ENCODE peak calls at places on chromosomes 11 and 22, in four cellular contexts. One of them, this sample, is unnamed. For H3K4me1 and H3K36me3, the result is how much of the 10 kb centered on the place peaks cover.

GRCh38 chr11:108319541-108320145 is 96.8 kb downstream of the ATM start:
- DNase-seq in CD4-positive, CD25-positive, alpha-beta regulatory T cell: no peak
- DNase-seq in left ventricle myocardium inferior: no peak
- DNase-seq in CD8-positive, alpha-beta T cell: no peak
- DNase-seq in this sample: no peak

GRCh38 chr11:131408011-131408640 is 37.7 kb downstream of the NTM start:
- DNase-seq in CD4-positive, CD25-positive, alpha-beta regulatory T cell: no peak
- DNase-seq in left ventricle myocardium inferior: peak
- DNase-seq in CD8-positive, alpha-beta T cell: no peak
- DNase-seq in this sample: no peak

GRCh38 chr11:59102259-59102765 is 4.7 kb upstream of the FAM111B start:
- DNase-seq in CD4-positive, CD25-positive, alpha-beta regulatory T cell: peak
- DNase-seq in left ventricle myocardium inferior: peak
- DNase-seq in CD8-positive, alpha-beta T cell: peak
- DNase-seq in this sample: peak

GRCh38 chr11:31050061-31050790 is 319.3 kb downstream of the DCDC1 start:
- DNase-seq in CD4-positive, CD25-positive, alpha-beta regulatory T cell: no peak
- DNase-seq in left ventricle myocardium inferior: no peak
- DNase-seq in CD8-positive, alpha-beta T cell: no peak
- DNase-seq in this sample: no peak

GRCh38 chr11:73271936-73272679 is at the start of gene P2RY6:
- DNase-seq in CD4-positive, CD25-positive, alpha-beta regulatory T cell: no peak
- DNase-seq in left ventricle myocardium inferior: no peak
- DNase-seq in CD8-positive, alpha-beta T cell: no peak
- DNase-seq in this sample: no peak

GRCh38 chr11:22342599-22343138 is 4.5 kb downstream of the SLC17A6 start:
- DNase-seq in CD4-positive, CD25-positive, alpha-beta regulatory T cell: no peak
- DNase-seq in left ventricle myocardium inferior: no peak
- DNase-seq in CD8-positive, alpha-beta T cell: no peak
- DNase-seq in this sample: no peak

GRCh38 chr11:33191456-33191855 is 30.2 kb upstream of the CSTF3 start:
- DNase-seq in CD4-positive, CD25-positive, alpha-beta regulatory T cell: no peak
- DNase-seq in left ventricle myocardium inferior: no peak
- DNase-seq in CD8-positive, alpha-beta T cell: no peak
- DNase-seq in this sample: no peak

GRCh38 chr11:82899191-82899820 is 924 bp downstream of the PRCP start:
- DNase-seq in CD4-positive, CD25-positive, alpha-beta regulatory T cell: no peak
- DNase-seq in left ventricle myocardium inferior: no peak
- DNase-seq in CD8-positive, alpha-beta T cell: no peak
- DNase-seq in this sample: no peak

GRCh38 chr22:19052941-19053551 is 69.2 kb downstream of the DGCR2 start:
- DNase-seq in CD4-positive, CD25-positive, alpha-beta regulatory T cell: no peak
- DNase-seq in left ventricle myocardium inferior: no peak
- DNase-seq in CD8-positive, alpha-beta T cell: no peak
- DNase-seq in this sample: no peak

GRCh38 chr11:44290206-44290605 is 19.7 kb downstream of the ALX4 start:
- DNase-seq in CD4-positive, CD25-positive, alpha-beta regulatory T cell: no peak
- DNase-seq in left ventricle myocardium inferior: no peak
- DNase-seq in CD8-positive, alpha-beta T cell: no peak
- DNase-seq in this sample: no peak

GRCh38 chr11:43574949-43575915 is 105.3 kb upstream of the HSD17B12 start:
- DNase-seq in CD4-positive, CD25-positive, alpha-beta regulatory T cell: no peak
- DNase-seq in left ventricle myocardium inferior: peak
- DNase-seq in CD8-positive, alpha-beta T cell: no peak
- DNase-seq in this sample: no peak

GRCh38 chr11:76686261-76687079 is 15.9 kb upstream of the LRRC32 start:
- DNase-seq in CD4-positive, CD25-positive, alpha-beta regulatory T cell: no peak
- DNase-seq in left ventricle myocardium inferior: no peak
- DNase-seq in CD8-positive, alpha-beta T cell: no peak
- DNase-seq in this sample: no peak

GRCh38 chr11:16402654-16403447 is 46.5 kb upstream of the SOX6 start:
- DNase-seq in CD4-positive, CD25-positive, alpha-beta regulatory T cell: no peak
- DNase-seq in left ventricle myocardium inferior: no peak
- DNase-seq in CD8-positive, alpha-beta T cell: no peak
- DNase-seq in this sample: peak

GRCh38 chr11:12917830-12918229 is 91.3 kb upstream of the RASSF10 start:
- DNase-seq in CD4-positive, CD25-positive, alpha-beta regulatory T cell: no peak
- DNase-seq in left ventricle myocardium inferior: no peak
- DNase-seq in CD8-positive, alpha-beta T cell: no peak
- DNase-seq in this sample: no peak

GRCh38 chr11:108538022-108538424 is 39.8 kb upstream of the POGLUT3 start:
- DNase-seq in CD4-positive, CD25-positive, alpha-beta regulatory T cell: no peak
- DNase-seq in left ventricle myocardium inferior: no peak
- DNase-seq in CD8-positive, alpha-beta T cell: peak
- DNase-seq in this sample: no peak

GRCh38 chr22:50523458-50523805 is 2.0 kb downstream of the SCO2 start:
- DNase-seq in CD4-positive, CD25-positive, alpha-beta regulatory T cell: no peak
- DNase-seq in left ventricle myocardium inferior: no peak
- DNase-seq in CD8-positive, alpha-beta T cell: no peak
- DNase-seq in this sample: no peak

GRCh38 chr11:101916422-101916821 is at the start of gene ANGPTL5:
- DNase-seq in CD4-positive, CD25-positive, alpha-beta regulatory T cell: no peak
- DNase-seq in left ventricle myocardium inferior: no peak
- DNase-seq in CD8-positive, alpha-beta T cell: no peak
- DNase-seq in this sample: no peak

GRCh38 chr11:28777126-28777525 is 668.9 kb downstream of the METTL15 start:
- DNase-seq in CD4-positive, CD25-positive, alpha-beta regulatory T cell: no peak
- DNase-seq in left ventricle myocardium inferior: no peak
- DNase-seq in CD8-positive, alpha-beta T cell: no peak
- DNase-seq in this sample: no peak

GRCh38 chr22:22916215-22916951 is 28.8 kb downstream of the IGLL5 start:
- DNase-seq in CD4-positive, CD25-positive, alpha-beta regulatory T cell: no peak
- DNase-seq in left ventricle myocardium inferior: no peak
- DNase-seq in CD8-positive, alpha-beta T cell: no peak
- DNase-seq in this sample: no peak

GRCh38 chr11:107780136-107780535 is 68.3 kb upstream of the SLN start:
- DNase-seq in CD4-positive, CD25-positive, alpha-beta regulatory T cell: no peak
- DNase-seq in left ventricle myocardium inferior: no peak
- DNase-seq in CD8-positive, alpha-beta T cell: no peak
- DNase-seq in this sample: no peak

GRCh38 chr11:65417221-65417701 is 5.3 kb upstream of the NEAT1 start:
- DNase-seq in CD4-positive, CD25-positive, alpha-beta regulatory T cell: no peak
- DNase-seq in left ventricle myocardium inferior: peak
- DNase-seq in CD8-positive, alpha-beta T cell: no peak
- DNase-seq in this sample: no peak

GRCh38 chr22:22407061-22407460 is 101.5 kb downstream of the ZNF280B start:
- DNase-seq in CD4-positive, CD25-positive, alpha-beta regulatory T cell: no peak
- DNase-seq in left ventricle myocardium inferior: no peak
- DNase-seq in CD8-positive, alpha-beta T cell: no peak
- DNase-seq in this sample: no peak

GRCh38 chr22:39530692-39531331 is 1.7 kb downstream of the RPS19BP1 start:
- DNase-seq in CD4-positive, CD25-positive, alpha-beta regulatory T cell: no peak
- DNase-seq in left ventricle myocardium inferior: no peak
- DNase-seq in CD8-positive, alpha-beta T cell: no peak
- DNase-seq in this sample: no peak
- H3K4me1 ChIP-seq in CD4-positive, CD25-positive, alpha-beta regulatory T cell: half or more
- H3K4me1 ChIP-seq in left ventricle myocardium inferior: half or more
- H3K4me1 ChIP-seq in CD8-positive, alpha-beta T cell: half or more
- H3K4me1 ChIP-seq in this sample: under half

GRCh38 chr22:31090217-31091085 is 9.3 kb downstream of the SMTN start:
- DNase-seq in CD4-positive, CD25-positive, alpha-beta regulatory T cell: no peak
- DNase-seq in left ventricle myocardium inferior: no peak
- DNase-seq in CD8-positive, alpha-beta T cell: no peak
- DNase-seq in this sample: no peak
- H3K36me3 ChIP-seq in CD4-positive, CD25-positive, alpha-beta regulatory T cell: under half
- H3K36me3 ChIP-seq in left ventricle myocardium inferior: half or more
- H3K36me3 ChIP-seq in CD8-positive, alpha-beta T cell: under half
- H3K36me3 ChIP-seq in this sample: under half

DNA sequence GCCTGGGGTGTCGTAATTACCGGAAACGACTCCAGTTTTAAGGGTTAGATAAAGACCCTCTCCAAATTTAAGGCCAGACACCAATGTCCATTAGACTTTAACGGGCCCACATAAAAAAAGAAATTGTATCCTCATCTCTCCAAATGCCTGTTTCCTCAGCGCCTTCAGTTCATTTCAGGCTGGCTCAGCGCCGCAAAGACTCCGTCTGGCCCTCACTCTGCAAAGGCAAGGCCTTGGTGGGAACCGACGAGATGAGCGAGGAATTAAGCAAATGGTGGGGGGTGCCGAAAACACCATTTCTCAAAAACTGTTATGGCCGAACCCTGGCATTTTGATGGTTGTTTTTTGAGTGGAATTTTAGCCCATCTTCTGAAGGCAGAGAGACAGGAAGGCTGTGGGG is 15.7 kb downstream of the MN1 start:
- DNase-seq in CD4-positive, CD25-positive, alpha-beta regulatory T cell: no peak
- DNase-seq in left ventricle myocardium inferior: no peak
- DNase-seq in CD8-positive, alpha-beta T cell: no peak
- DNase-seq in this sample: no peak
- H3K27ac ChIP-seq in CD4-positive, CD25-positive, alpha-beta regulatory T cell: no peak
- H3K27ac ChIP-seq in left ventricle myocardium inferior: peak
- H3K27ac ChIP-seq in CD8-positive, alpha-beta T cell: no peak
- H3K27ac ChIP-seq in this sample: no peak

DNA sequence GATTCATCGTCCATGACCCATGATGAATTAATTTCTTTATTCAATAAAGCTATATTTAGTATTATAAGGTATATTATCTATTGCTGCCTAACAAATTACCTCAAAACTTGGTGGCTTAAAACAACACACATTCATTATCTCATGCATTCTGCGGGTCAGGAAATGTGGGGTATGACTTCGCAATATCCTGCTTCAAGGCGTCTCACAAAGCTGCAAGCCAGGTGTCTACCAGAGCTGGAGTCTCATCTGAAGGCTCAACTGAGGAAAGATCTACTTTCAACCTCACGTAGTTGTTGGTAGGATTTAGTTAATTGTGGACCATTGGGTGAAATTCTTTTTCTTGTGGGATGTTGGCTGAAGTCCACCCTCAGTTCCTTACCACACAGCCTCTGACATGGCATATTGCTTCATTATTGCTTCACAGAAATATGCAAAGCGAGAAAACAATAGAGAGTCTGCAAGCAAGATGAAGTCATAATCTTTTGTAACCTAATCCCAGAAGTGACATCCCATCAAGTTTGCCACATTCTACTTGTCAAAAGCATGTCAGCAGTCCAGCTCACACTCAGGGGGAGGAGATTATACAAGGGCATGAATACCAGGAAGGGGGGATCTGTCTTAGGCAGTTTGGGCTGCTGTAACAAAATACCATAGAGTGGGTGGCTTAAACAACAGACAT is 45.1 kb downstream of the KREMEN1 start:
- DNase-seq in CD4-positive, CD25-positive, alpha-beta regulatory T cell: no peak
- DNase-seq in left ventricle myocardium inferior: no peak
- DNase-seq in CD8-positive, alpha-beta T cell: no peak
- DNase-seq in this sample: no peak
- H3K4me1 ChIP-seq in CD4-positive, CD25-positive, alpha-beta regulatory T cell: under half
- H3K4me1 ChIP-seq in left ventricle myocardium inferior: under half
- H3K4me1 ChIP-seq in CD8-positive, alpha-beta T cell: under half
- H3K4me1 ChIP-seq in this sample: under half

GRCh38 chr22:47551438-47551788 is 789.0 kb downstream of the TBC1D22A start:
- DNase-seq in CD4-positive, CD25-positive, alpha-beta regulatory T cell: no peak
- DNase-seq in left ventricle myocardium inferior: no peak
- DNase-seq in CD8-positive, alpha-beta T cell: no peak
- DNase-seq in this sample: no peak
- H3K36me3 ChIP-seq in CD4-positive, CD25-positive, alpha-beta regulatory T cell: under half
- H3K36me3 ChIP-seq in left ventricle myocardium inferior: under half
- H3K36me3 ChIP-seq in CD8-positive, alpha-beta T cell: under half
- H3K36me3 ChIP-seq in this sample: under half

GRCh38 chr11:111632798-111633197 is 30.5 kb downstream of the SIK2 start:
- DNase-seq in CD4-positive, CD25-positive, alpha-beta regulatory T cell: no peak
- DNase-seq in left ventricle myocardium inferior: no peak
- DNase-seq in CD8-positive, alpha-beta T cell: no peak
- DNase-seq in this sample: no peak

GRCh38 chr11:111631666-111632039 is 29.4 kb downstream of the SIK2 start:
- DNase-seq in CD4-positive, CD25-positive, alpha-beta regulatory T cell: no peak
- DNase-seq in left ventricle myocardium inferior: no peak
- DNase-seq in CD8-positive, alpha-beta T cell: no peak
- DNase-seq in this sample: no peak

GRCh38 chr11:111633248-111633647 is 31.0 kb downstream of the SIK2 start:
- DNase-seq in CD4-positive, CD25-positive, alpha-beta regulatory T cell: no peak
- DNase-seq in left ventricle myocardium inferior: no peak
- DNase-seq in CD8-positive, alpha-beta T cell: no peak
- DNase-seq in this sample: no peak

GRCh38 chr11:111629499-111629898 is 27.2 kb downstream of the SIK2 start:
- DNase-seq in CD4-positive, CD25-positive, alpha-beta regulatory T cell: no peak
- DNase-seq in left ventricle myocardium inferior: no peak
- DNase-seq in CD8-positive, alpha-beta T cell: no peak
- DNase-seq in this sample: no peak

GRCh38 chr11:111631034-111631665 is 28.9 kb downstream of the SIK2 start:
- DNase-seq in CD4-positive, CD25-positive, alpha-beta regulatory T cell: no peak
- DNase-seq in left ventricle myocardium inferior: no peak
- DNase-seq in CD8-positive, alpha-beta T cell: no peak
- DNase-seq in this sample: no peak
- H3K27ac ChIP-seq in CD4-positive, CD25-positive, alpha-beta regulatory T cell: no peak
- H3K27ac ChIP-seq in left ventricle myocardium inferior: no peak
- H3K27ac ChIP-seq in CD8-positive, alpha-beta T cell: no peak
- H3K27ac ChIP-seq in this sample: no peak

GRCh38 chr22:41915035-41915782 is at the start of gene SHISA8:
- DNase-seq in CD4-positive, CD25-positive, alpha-beta regulatory T cell: peak
- DNase-seq in left ventricle myocardium inferior: peak
- DNase-seq in CD8-positive, alpha-beta T cell: peak
- DNase-seq in this sample: no peak
- H3K4me1 ChIP-seq in CD4-positive, CD25-positive, alpha-beta regulatory T cell: under half
- H3K4me1 ChIP-seq in left ventricle myocardium inferior: half or more
- H3K4me1 ChIP-seq in CD8-positive, alpha-beta T cell: under half
- H3K4me1 ChIP-seq in this sample: under half

GRCh38 chr11:94866231-94866827 is 98.2 kb downstream of the AMOTL1 start:
- DNase-seq in CD4-positive, CD25-positive, alpha-beta regulatory T cell: no peak
- DNase-seq in left ventricle myocardium inferior: no peak
- DNase-seq in CD8-positive, alpha-beta T cell: no peak
- DNase-seq in this sample: no peak

GRCh38 chr11:94861306-94861845 is 93.2 kb downstream of the AMOTL1 start:
- DNase-seq in CD4-positive, CD25-positive, alpha-beta regulatory T cell: no peak
- DNase-seq in left ventricle myocardium inferior: no peak
- DNase-seq in CD8-positive, alpha-beta T cell: no peak
- DNase-seq in this sample: no peak

GRCh38 chr11:94868468-94868867 is 100.3 kb downstream of the AMOTL1 start:
- DNase-seq in CD4-positive, CD25-positive, alpha-beta regulatory T cell: no peak
- DNase-seq in left ventricle myocardium inferior: no peak
- DNase-seq in CD8-positive, alpha-beta T cell: no peak
- DNase-seq in this sample: no peak

GRCh38 chr11:94866936-94867795 is 99.0 kb downstream of the AMOTL1 start:
- DNase-seq in CD4-positive, CD25-positive, alpha-beta regulatory T cell: no peak
- DNase-seq in left ventricle myocardium inferior: no peak
- DNase-seq in CD8-positive, alpha-beta T cell: no peak
- DNase-seq in this sample: no peak

DNA sequence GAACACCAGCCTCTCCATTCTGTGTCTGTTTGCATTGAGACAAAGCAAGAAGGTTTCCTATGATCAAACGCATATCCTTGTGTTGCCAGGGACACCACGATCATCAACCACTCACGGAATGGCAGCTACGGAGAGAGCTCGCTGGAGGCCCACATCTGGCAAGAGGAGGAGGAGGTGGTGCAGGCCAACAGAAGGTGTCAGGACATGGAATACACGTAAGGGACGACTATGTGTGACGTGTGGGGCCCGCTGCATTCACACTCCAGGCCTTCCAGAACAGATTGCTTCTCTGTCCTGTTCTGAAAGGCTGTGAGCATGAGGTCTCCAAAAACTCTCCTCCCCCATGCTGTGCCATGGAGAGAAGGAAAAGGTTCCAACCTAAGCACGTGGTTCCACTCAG is 96.5 kb downstream of the AMOTL1 start:
- DNase-seq in CD4-positive, CD25-positive, alpha-beta regulatory T cell: no peak
- DNase-seq in left ventricle myocardium inferior: no peak
- DNase-seq in CD8-positive, alpha-beta T cell: no peak
- DNase-seq in this sample: no peak
- H3K36me3 ChIP-seq in CD4-positive, CD25-positive, alpha-beta regulatory T cell: under half
- H3K36me3 ChIP-seq in left ventricle myocardium inferior: half or more
- H3K36me3 ChIP-seq in CD8-positive, alpha-beta T cell: under half
- H3K36me3 ChIP-seq in this sample: under half